ENCODE peak calls at places on chromosomes 4 and X, in six cellular contexts. B, E, U, H, S and R are unnamed samples.

GRCh38 chrX:1355800-1356148 is 19.2 kb downstream of the IL3RA start:
- DNase-seq in E (no peak), U (no peak), H (no peak), S (no peak), B (no peak), R (no peak)

GRCh38 chr4:147714575-147715401 is 17.1 kb upstream of the ARHGAP10 start:
- DNase-seq in H (no peak), U (no peak), S (peak; percentile 58), E (no peak), B (peak; percentile 70), R (peak; percentile 70)

GRCh38 chrX:586351-586750 is 44.2 kb upstream of the SHOX start:
- DNase-seq in U (no peak), E (no peak), B (no peak), S (no peak), H (no peak), R (no peak)

GRCh38 chrX:14030248-14030592 is 528 bp upstream of the GEMIN8 start:
- DNase-seq in H (no peak), U (no peak), S (no peak), B (no peak), E (no peak), R (no peak)

GRCh38 chrX:15564981-15565579 is 35.7 kb downstream of the ACE2 start:
- DNase-seq in B (peak; percentile 38), E (peak; percentile 13), H (peak; percentile 70), U (peak; percentile 41), S (peak; percentile 66), R (peak; percentile 55)

GRCh38 chr4:170940043-170940724 is 850.4 kb upstream of the AADAT start:
- DNase-seq in U (no peak), B (no peak), H (no peak), E (no peak), S (no peak), R (no peak)

GRCh38 chrX:41558531-41558930 is 111.4 kb downstream of the NYX start:
- DNase-seq in B (no peak), H (peak; percentile 13), E (peak; percentile 14), U (no peak), S (no peak), R (no peak)

GRCh38 chr4:7647932-7648812 is 213.4 kb upstream of the PSAPL1 start:
- DNase-seq in E (no peak), H (no peak), U (no peak), B (no peak), S (peak; percentile 48), R (no peak)

GRCh38 chr4:85092943-85093342 is 126.5 kb upstream of the WDFY3 start:
- DNase-seq in E (no peak), H (peak; percentile 7), B (no peak), S (no peak), U (no peak), R (no peak)

GRCh38 chr4:120286813-120287212 is 220.2 kb upstream of the MAD2L1 start:
- DNase-seq in U (no peak), H (no peak), S (no peak), E (peak; percentile 0), B (no peak), R (no peak)
- TF ChIP-seq CTCF in U (no peak), H (peak; percentile 62), S (no peak), E (no peak), B (no peak), R (no peak)

DNA sequence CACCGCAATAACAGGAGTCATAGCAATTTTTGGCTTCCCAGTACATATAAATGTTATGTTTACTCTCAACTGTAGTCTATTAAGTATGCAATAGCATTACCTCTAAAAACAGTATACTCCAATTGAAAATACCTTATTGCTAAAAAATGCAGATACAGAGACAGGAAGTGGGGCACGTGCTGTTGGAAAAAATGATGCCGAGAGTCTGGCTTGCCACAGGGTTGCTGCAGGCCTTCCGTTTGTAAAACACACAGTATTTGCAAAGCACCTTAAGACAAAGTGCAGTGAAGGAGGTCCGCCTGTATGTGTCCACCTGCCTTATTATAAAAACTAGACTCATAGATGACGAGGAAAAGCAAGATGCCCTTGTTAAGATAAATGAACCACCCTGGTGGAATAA is 23.5 kb downstream of the CD99 start:
- DNase-seq in E (no peak), B (no peak), U (no peak), S (no peak), H (no peak), R (no peak)
- H3K4me3 ChIP-seq in E (no peak overlapping the region), B (no peak overlapping the region), U (no peak overlapping the region), S (no peak overlapping the region), H (no peak overlapping the region), R (no peak overlapping the region)

GRCh38 chr4:155885666-155886065 is 17.8 kb upstream of the TDO2 start:
- DNase-seq in E (no peak), S (no peak), H (no peak), U (no peak), B (no peak), R (no peak)
- H3K4me1 ChIP-seq in E (peaks cover 6% of the 10 kb centered on the region), S (no peaks in the 10 kb centered on the region), H (no peaks in the 10 kb centered on the region), U (no peaks in the 10 kb centered on the region), B (no peaks in the 10 kb centered on the region), R (no peaks in the 10 kb centered on the region)

GRCh38 chrX:30343206-30343605 is 34.0 kb upstream of the NR0B1 start:
- DNase-seq in U (no peak), E (no peak), S (no peak), H (no peak), B (no peak), R (no peak)
- TF ChIP-seq CTCF in U (no peak), E (no peak), S (no peak), H (peak; percentile 16), B (no peak), R (no peak)

GRCh38 chr4:142379277-142380051 is 466.6 kb downstream of the INPP4B start:
- DNase-seq in S (peak; percentile 24), E (no peak), B (no peak), U (no peak), H (no peak), R (no peak)
- H3K4me3 ChIP-seq in S (no peak overlapping the region), E (no peak overlapping the region), B (no peak overlapping the region), U (no peak overlapping the region), H (no peak overlapping the region), R (no peak overlapping the region)

DNA sequence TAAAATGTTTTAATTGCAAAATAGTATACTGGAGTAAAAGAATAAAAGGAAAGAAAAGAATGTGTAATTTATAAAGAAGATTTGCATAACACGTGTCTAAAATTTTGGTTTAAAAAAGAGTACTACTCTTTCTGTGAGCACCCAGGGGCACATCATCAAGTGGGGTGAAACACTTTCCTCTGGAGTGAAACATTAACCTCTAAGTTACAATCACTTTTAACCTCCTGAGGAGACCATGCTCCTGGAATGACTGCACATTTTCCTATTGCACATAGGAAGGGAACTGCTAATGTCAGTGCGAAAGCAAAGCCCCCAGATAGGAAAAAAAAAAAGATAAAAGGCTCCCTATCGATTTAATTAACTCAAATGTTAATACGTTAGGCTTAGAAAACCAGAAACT is 13.3 kb downstream of the VEGFC start:
- DNase-seq in B (no peak), U (no peak), S (no peak), H (no peak), E (no peak), R (no peak)
- H3K4me1 ChIP-seq in B (no peaks in the 10 kb centered on the region), U (peaks cover 23% of the 10 kb centered on the region), S (peaks cover 27% of the 10 kb centered on the region), H (peaks cover 6% of the 10 kb centered on the region), E (peaks cover 81% of the 10 kb centered on the region), R (no peaks in the 10 kb centered on the region)